ENCODE peak calls at places on chromosomes 16 and 17, in nine cellular contexts. D, Y, R, T, C, M, G, K and I are unnamed samples.

GRCh38 chr16:3740186-3740585 is 22.9 kb upstream of the TRAP1 start:
- DNase-seq in G (peak; percentile 49), T (no peak), R (no peak), C (no peak), K (no peak), Y (peak; percentile 5), D (no peak), M (no peak), I (peak; percentile 36)

GRCh38 chr16:64094170-64094960 is 1027.5 kb downstream of the CDH11 start:
- DNase-seq in D (no peak), G (no peak), C (no peak), K (no peak), T (no peak), M (no peak), Y (no peak), R (no peak), I (no peak)

GRCh38 chr17:47660064-47660492 is 10.4 kb downstream of the KPNB1 start:
- DNase-seq in M (no peak), Y (no peak), C (no peak), G (no peak), R (no peak), D (no peak), K (no peak), T (no peak), I (no peak)

GRCh38 chr17:62637809-62638208 is 10.3 kb downstream of the MRC2 start:
- DNase-seq in R (peak; percentile 74), K (no peak), C (no peak), D (no peak), G (no peak), T (no peak), M (no peak), Y (no peak), I (no peak)

GRCh38 chr16:88830250-88830649 is 18.5 kb upstream of the APRT start:
- DNase-seq in D (no peak), M (no peak), R (no peak), Y (no peak), T (no peak), C (no peak), G (no peak), K (no peak), I (no peak)

GRCh38 chr17:77881545-77881944 is 77.0 kb upstream of the TNRC6C start:
- DNase-seq in K (no peak), Y (peak; percentile 68), M (no peak), C (peak; percentile 58), G (peak; percentile 98), T (peak; percentile 77), D (no peak), R (no peak), I (peak; percentile 94)

GRCh38 chr16:56319391-56319790 is 106.0 kb downstream of the AMFR start:
- DNase-seq in C (no peak), K (no peak), M (peak; percentile 69), D (no peak), R (no peak), Y (no peak), G (peak; percentile 46), T (peak; percentile 75), I (no peak)

GRCh38 chr17:65190467-65191095 is 53.4 kb downstream of the RGS9 start:
- DNase-seq in M (no peak), G (no peak), T (no peak), D (no peak), K (no peak), R (no peak), C (no peak), Y (no peak), I (no peak)

GRCh38 chr17:51045616-51046526 is 74.8 kb downstream of the SPAG9 start:
- DNase-seq in Y (no peak), T (no peak), C (no peak), R (no peak), M (no peak), D (no peak), K (no peak), G (no peak), I (no peak)

GRCh38 chr16:57194512-57194911 is 8.4 kb downstream of the RSPRY1 start:
- DNase-seq in C (peak; percentile 83), R (no peak), T (no peak), M (no peak), G (no peak), Y (no peak), D (peak; percentile 89), K (no peak), I (no peak)

GRCh38 chr17:64032081-64032480 is 11.6 kb upstream of the ICAM2 start:
- DNase-seq in C (no peak), Y (no peak), D (peak; percentile 45), R (peak; percentile 25), T (no peak), K (no peak), M (no peak), G (no peak), I (no peak)

GRCh38 chr17:38465420-38466345 is 37.4 kb downstream of the ARHGAP23 start:
- DNase-seq in R (no peak), G (no peak), Y (peak; percentile 93), C (peak; percentile 37), M (no peak), D (no peak), K (no peak), T (no peak), I (peak; percentile 79)

GRCh38 chr16:29841631-29842030 is 21.4 kb downstream of the MVP start:
- DNase-seq in D (no peak), R (no peak), M (no peak), K (no peak), C (no peak), G (no peak), T (no peak), Y (no peak), I (no peak)

GRCh38 chr17:38922538-38923291 is 2.7 kb upstream of the LASP1NB start:
- DNase-seq in K (no peak), M (no peak), R (peak; percentile 76), Y (peak; percentile 79), G (peak; percentile 68), T (no peak), D (no peak), C (peak; percentile 71), I (no peak)

GRCh38 chr17:74387365-74388218 is 20.3 kb downstream of the GPR142 start:
- DNase-seq in M (no peak), D (no peak), R (no peak), Y (no peak), G (no peak), C (no peak), K (no peak), T (no peak), I (no peak)

GRCh38 chr17:60231691-60232090 is 81.9 kb downstream of the CA4 start:
- DNase-seq in D (no peak), Y (no peak), K (no peak), R (no peak), G (no peak), M (no peak), C (peak; percentile 1), T (no peak), I (no peak)